ENCODE peak calls at places on chromosome 6, in seven cellular contexts. T is brain microvascular endothelial cell, H is neural progenitor cell, A is bronchial epithelial cell, P is heart left ventricle, M is AG04449, N is HCT116. X is an unnamed sample.

GRCh38 chr6:42158011-42158410 is 15.2 kb upstream of the GUCA1A start:
- DNase-seq in T (no peak), H (no peak), A (peak), P (no peak), M (no peak), N (no peak), X (no peak)

GRCh38 chr6:18101271-18101670 is 21.2 kb downstream of the NHLRC1 start:
- DNase-seq in T (peak), H (no peak), A (peak), P (no peak), M (no peak), N (no peak), X (no peak)

GRCh38 chr6:72977114-72977513 is 248.2 kb downstream of the KHDC1L start:
- DNase-seq in T (no peak), H (no peak), A (peak), P (no peak), M (no peak), N (no peak), X (no peak)

GRCh38 chr6:26459023-26459810 is 1.5 kb downstream of the BTN2A1 start:
- DNase-seq in T (no peak), H (no peak), A (no peak), P (no peak), M (no peak), N (no peak), X (no peak)

GRCh38 chr6:41723178-41723935 is 12.1 kb downstream of the TFEB start:
- DNase-seq in T (peak), H (no peak), A (peak), P (peak), M (peak), N (no peak), X (no peak)

GRCh38 chr6:49668083-49668511 is 31.5 kb upstream of the RHAG start:
- DNase-seq in T (no peak), H (no peak), A (peak), P (no peak), M (no peak), N (no peak), X (no peak)

GRCh38 chr6:81769834-81770233 is 17.4 kb upstream of the TENT5A start:
- DNase-seq in T (no peak), H (peak), A (peak), P (no peak), M (no peak), N (no peak), X (no peak)

GRCh38 chr6:26125015-26125690 is 37.9 kb downstream of the HFE start:
- DNase-seq in T (peak), H (peak), A (peak), P (no peak), M (no peak), N (no peak), X (no peak)

GRCh38 chr6:124356811-124357210 is 553.1 kb downstream of the NKAIN2 start:
- DNase-seq in T (no peak), H (no peak), A (no peak), P (no peak), M (no peak), N (no peak), X (no peak)

GRCh38 chr6:98041072-98041471 is 758.1 kb upstream of the MMS22L start:
- DNase-seq in T (no peak), H (peak), A (no peak), P (no peak), M (no peak), N (no peak), X (no peak)

GRCh38 chr6:22570185-22570551 is 802 bp downstream of the HDGFL1 start:
- DNase-seq in T (no peak), H (no peak), A (no peak), P (no peak), M (no peak), N (no peak), X (no peak)

GRCh38 chr6:54935739-54936138 is 89.2 kb downstream of the FAM83B start:
- DNase-seq in T (no peak), H (no peak), A (peak), P (no peak), M (no peak), N (peak), X (no peak)

GRCh38 chr6:100612101-100612500 is 147.4 kb upstream of the SIM1 start:
- DNase-seq in T (no peak), H (no peak), A (no peak), P (no peak), M (peak), N (no peak), X (no peak)

GRCh38 chr6:113182370-113183141 is 674.6 kb upstream of the MARCKS start:
- DNase-seq in T (peak), H (no peak), A (peak), P (no peak), M (peak), N (no peak), X (no peak)

GRCh38 chr6:139881728-139882211 is 507.3 kb upstream of the CITED2 start:
- DNase-seq in T (peak), H (peak), A (peak), P (no peak), M (no peak), N (peak), X (peak)

GRCh38 chr6:168024951-168025510 is 27.6 kb downstream of the KIF25 start:
- DNase-seq in T (no peak), H (no peak), A (no peak), P (no peak), M (no peak), N (no peak), X (no peak)

GRCh38 chr6:3915076-3915791 is 66.1 kb downstream of the FAM50B start:
- DNase-seq in T (no peak), H (no peak), A (no peak), P (no peak), M (no peak), N (no peak), X (peak)

GRCh38 chr6:41732601-41733348 is 2.6 kb downstream of the TFEB start:
- DNase-seq in T (no peak), H (no peak), A (no peak), P (peak), M (no peak), N (no peak), X (no peak)

GRCh38 chr6:42099340-42100028 is 42.9 kb downstream of the C6orf132 start:
- DNase-seq in T (peak), H (no peak), A (peak), P (no peak), M (no peak), N (no peak), X (no peak)

GRCh38 chr6:85092224-85092623 is 327.8 kb upstream of the TBX18 start:
- DNase-seq in T (no peak), H (no peak), A (no peak), P (no peak), M (no peak), N (no peak), X (no peak)

GRCh38 chr6:127515234-127515793 is 3.8 kb downstream of the MTCL3 start:
- DNase-seq in T (peak), H (peak), A (no peak), P (no peak), M (no peak), N (no peak), X (no peak)

GRCh38 chr6:110422444-110422822 is 7.1 kb upstream of the DDO start:
- DNase-seq in T (no peak), H (no peak), A (no peak), P (no peak), M (no peak), N (no peak), X (no peak)

GRCh38 chr6:11288065-11288464 is 55.6 kb upstream of the NEDD9 start:
- DNase-seq in T (no peak), H (no peak), A (no peak), P (no peak), M (no peak), N (no peak), X (no peak)

GRCh38 chr6:13302751-13303667 is 25.3 kb downstream of the TBC1D7 start:
- DNase-seq in T (peak), H (no peak), A (peak), P (peak), M (peak), N (peak), X (peak)

GRCh38 chr6:109722564-109723254 is 31.6 kb downstream of the FIG4 start:
- DNase-seq in T (no peak), H (no peak), A (peak), P (no peak), M (no peak), N (no peak), X (no peak)

GRCh38 chr6:49462927-49463611 is at the start of the genes CENPQ and MMUT:
- DNase-seq in T (peak), H (peak), A (peak), P (peak), M (peak), N (peak), X (peak)

GRCh38 chr6:89980353-89980752 is 86.1 kb downstream of the GJA10 start:
- DNase-seq in T (no peak), H (no peak), A (no peak), P (no peak), M (no peak), N (no peak), X (no peak)

GRCh38 chr6:89976141-89977020 is 82.1 kb downstream of the GJA10 start:
- DNase-seq in T (no peak), H (peak), A (no peak), P (no peak), M (no peak), N (no peak), X (no peak)

GRCh38 chr6:89979473-89980119 is 85.3 kb downstream of the GJA10 start:
- DNase-seq in T (no peak), H (no peak), A (no peak), P (no peak), M (no peak), N (no peak), X (no peak)

GRCh38 chr6:89978749-89979145 is 84.5 kb downstream of the GJA10 start:
- DNase-seq in T (no peak), H (peak), A (no peak), P (no peak), M (no peak), N (no peak), X (no peak)

DNA sequence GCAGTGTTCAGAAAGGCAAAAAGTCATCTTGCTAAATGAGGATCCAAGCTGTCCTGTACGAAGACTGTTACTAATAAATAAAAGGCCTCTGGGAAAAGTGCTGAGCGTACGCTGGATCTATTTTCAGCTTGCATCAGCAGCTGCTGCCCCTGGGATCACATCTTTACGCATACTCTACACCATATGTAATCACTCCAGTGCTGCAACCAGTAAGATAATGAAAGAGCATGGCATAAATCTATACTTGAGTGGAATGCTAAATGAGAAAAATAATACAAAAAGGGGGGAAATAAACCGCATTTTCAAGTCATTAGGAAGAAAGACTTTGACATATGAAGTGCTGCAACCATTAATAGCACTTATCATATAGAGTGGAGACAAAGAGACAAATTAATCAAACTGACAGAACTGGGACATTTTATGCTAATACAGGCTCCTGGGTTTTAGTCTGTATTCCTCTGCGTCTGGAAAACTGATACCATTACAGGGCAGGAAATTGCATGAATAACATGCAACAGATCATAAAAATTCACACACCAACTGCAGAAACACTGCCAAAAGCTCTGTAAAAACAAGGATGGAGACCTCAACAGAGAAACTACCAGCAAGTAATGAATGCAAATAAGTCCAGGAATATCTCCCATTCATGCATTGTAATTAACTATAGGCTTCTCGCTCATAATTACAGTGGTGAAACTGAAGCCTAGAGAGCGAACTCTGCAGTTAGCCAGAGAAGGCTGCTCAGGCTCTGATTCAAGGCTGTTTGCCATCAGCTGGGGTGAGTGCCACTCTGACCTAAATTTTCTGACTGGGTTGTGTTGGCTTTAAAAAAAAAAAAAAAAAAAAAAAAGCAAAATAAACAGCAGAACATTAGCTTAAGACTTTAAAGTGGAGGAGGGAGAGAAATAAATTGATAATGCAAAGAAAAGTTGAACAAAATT is 83.8 kb downstream of the GJA10 start:
- DNase-seq in T (peak), H (no peak), A (no peak), P (no peak), M (peak), N (no peak), X (no peak)
- H3K4me3 ChIP-seq in T (no peak), H (no peak), A (no peak), P (no peak), M (no peak), N (no peak), X (no peak)

DNA sequence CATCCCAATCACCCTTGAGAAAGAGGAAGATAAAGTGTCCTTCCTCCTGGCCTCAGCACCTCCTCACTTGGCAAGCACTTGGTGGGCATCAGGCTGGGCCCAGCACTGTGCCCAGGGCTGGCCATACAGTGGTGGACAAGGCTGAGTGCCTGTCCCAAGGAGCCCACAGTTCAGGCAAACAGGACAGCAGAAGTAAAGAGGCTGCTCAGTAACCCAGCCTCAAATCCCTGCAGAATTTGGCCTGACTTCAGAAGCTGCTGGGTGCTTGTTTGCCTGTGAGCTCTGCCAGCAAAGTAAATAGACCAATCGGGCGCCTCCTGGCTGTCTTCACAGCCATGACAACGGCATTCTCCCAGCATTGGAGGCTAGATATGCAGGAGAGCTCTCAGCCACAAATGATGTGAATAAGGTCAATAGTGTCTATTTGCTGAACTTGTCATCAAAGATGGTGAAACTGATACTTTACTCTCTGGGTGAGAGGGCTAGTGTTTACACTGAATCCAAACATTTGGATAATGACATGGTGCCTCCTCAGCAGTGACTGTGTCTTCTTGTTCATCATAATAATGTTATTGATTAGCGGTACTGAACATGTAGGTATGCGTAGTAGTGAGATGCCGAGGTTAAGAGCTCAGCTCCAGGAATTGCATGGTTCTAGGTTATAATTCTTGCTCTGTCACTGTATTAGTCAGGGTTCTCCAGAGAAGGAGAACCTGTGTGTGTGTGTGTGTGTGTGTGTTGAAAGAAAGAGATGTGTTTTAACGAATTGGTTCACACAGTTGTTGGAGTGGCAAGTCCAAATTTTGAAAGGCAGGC is 36.9 kb upstream of the FANCE start:
- DNase-seq in T (peak), H (peak), A (peak), P (peak), M (peak), N (no peak), X (no peak)
- TF ChIP-seq CTCF in T (peak), H (peak), A (peak), P (peak), M (peak), N (peak), X (no peak)

GRCh38 chr6:161545741-161546140 is 271.9 kb upstream of the AGPAT4 start:
- DNase-seq in T (no peak), H (no peak), A (no peak), P (no peak), M (no peak), N (no peak), X (no peak)
- H3K4me3 ChIP-seq in T (no peak), H (no peak), A (no peak), P (no peak), M (no peak), N (no peak), X (no peak)

GRCh38 chr6:125749864-125750691 is 646 bp downstream of the HEY2 start:
- DNase-seq in T (no peak), H (peak), A (no peak), P (peak), M (no peak), N (no peak), X (no peak)

GRCh38 chr6:125746731-125747588 is 2.5 kb upstream of the HEY2 start:
- DNase-seq in T (peak), H (peak), A (peak), P (peak), M (no peak), N (no peak), X (peak)

GRCh38 chr6:125749112-125749863 is at the start of gene HEY2:
- DNase-seq in T (peak), H (peak), A (peak), P (peak), M (no peak), N (peak), X (no peak)

GRCh38 chr6:125747589-125748533 is 1.6 kb upstream of the HEY2 start:
- DNase-seq in T (no peak), H (peak), A (no peak), P (peak), M (no peak), N (no peak), X (no peak)

DNA sequence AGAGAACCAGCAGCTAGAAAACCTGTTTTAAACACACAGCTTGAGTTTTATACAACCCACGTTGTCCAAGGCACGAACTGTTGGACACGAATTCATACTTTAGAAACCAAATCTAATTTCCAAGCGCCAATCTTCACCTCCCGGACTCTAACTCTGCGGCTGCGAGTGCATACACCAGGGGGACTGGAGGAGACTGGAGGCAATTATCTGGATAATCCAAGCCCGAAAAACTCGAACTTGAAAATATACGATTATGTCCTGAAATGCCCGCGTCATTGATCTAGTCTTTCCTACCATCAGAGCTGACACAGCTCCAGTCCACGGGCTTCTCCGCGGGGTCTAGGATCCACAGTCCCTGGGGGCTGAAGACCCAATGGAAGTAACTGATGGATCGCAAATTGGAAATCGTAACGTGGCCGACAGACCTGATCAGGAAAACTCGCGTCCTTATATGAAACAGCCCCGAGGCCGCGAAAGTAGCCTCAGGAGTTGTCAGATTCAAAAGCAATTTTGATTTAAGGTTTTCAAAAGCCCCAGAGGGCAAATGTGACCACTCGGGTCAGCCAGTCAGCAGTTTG is 809 bp upstream of the HEY2 start:
- DNase-seq in T (peak), H (peak), A (peak), P (no peak), M (no peak), N (no peak), X (no peak)
- TF ChIP-seq CTCF in T (peak), H (peak), A (no peak), P (no peak), M (no peak), N (no peak), X (no peak)

GRCh38 chr6:2768696-2769095 is 3.5 kb downstream of the WRNIP1 start:
- DNase-seq in T (no peak), H (no peak), A (no peak), P (no peak), M (no peak), N (no peak), X (no peak)

GRCh38 chr6:2771021-2771558 is 5.9 kb downstream of the WRNIP1 start:
- DNase-seq in T (no peak), H (no peak), A (no peak), P (no peak), M (no peak), N (no peak), X (no peak)

GRCh38 chr6:2768125-2768524 is 2.9 kb downstream of the WRNIP1 start:
- DNase-seq in T (no peak), H (no peak), A (no peak), P (no peak), M (no peak), N (no peak), X (no peak)

GRCh38 chr6:2772840-2773239 is 7.6 kb downstream of the WRNIP1 start:
- DNase-seq in T (no peak), H (no peak), A (no peak), P (no peak), M (no peak), N (no peak), X (no peak)

DNA sequence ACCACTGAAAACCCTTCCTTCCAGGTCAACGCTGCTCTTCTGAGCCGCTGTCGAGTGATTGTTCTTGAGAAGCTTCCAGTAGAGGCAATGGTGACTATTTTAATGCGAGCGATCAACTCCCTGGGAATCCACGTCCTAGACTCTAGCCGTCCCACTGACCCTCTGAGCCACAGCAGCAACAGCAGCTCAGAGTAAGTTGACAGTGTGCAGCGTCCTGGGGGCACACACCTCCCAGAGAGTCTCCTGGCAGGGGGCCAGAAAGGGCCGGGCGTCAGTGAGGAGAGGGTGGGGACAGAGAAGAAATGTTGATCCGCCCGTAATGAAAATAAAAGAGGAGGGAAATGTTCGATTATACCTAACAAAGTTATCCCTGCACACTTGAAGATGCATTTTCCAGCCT is 5.0 kb downstream of the WRNIP1 start:
- DNase-seq in T (no peak), H (no peak), A (no peak), P (peak), M (no peak), N (no peak), X (no peak)
- H3K4me3 ChIP-seq in T (no peak), H (no peak), A (no peak), P (peak), M (no peak), N (no peak), X (no peak)

GRCh38 chr6:134178230-134179044 is 126.0 kb upstream of the SLC2A12 start:
- DNase-seq in T (peak), H (peak), A (peak), P (peak), M (peak), N (peak), X (no peak)
- TF ChIP-seq CTCF in T (peak), H (peak), A (peak), P (peak), M (peak), N (peak), X (peak)

GRCh38 chr6:75750925-75751324 is 1.9 kb downstream of the MYO6 start:
- DNase-seq in T (no peak), H (no peak), A (no peak), P (no peak), M (no peak), N (no peak), X (no peak)
- H3K4me3 ChIP-seq in T (no peak), H (no peak), A (no peak), P (peak), M (no peak), N (peak), X (no peak)

GRCh38 chr6:132218063-132218696 is 183.1 kb downstream of the MOXD1 start:
- DNase-seq in T (peak), H (no peak), A (peak), P (no peak), M (no peak), N (peak), X (no peak)
- TF ChIP-seq CTCF in T (peak), H (peak), A (peak), P (peak), M (peak), N (peak), X (peak)